ENCODE peak calls at places on chromosomes 7 and 10, in four cellular contexts. H is GM12878, O is HEK293T, N is K562. V is an unnamed sample.

GRCh38 chr10:103458720-103459119 is at the start of gene CALHM1:
- DNase-seq in H (no peak), O (no peak), N (peak; percentile 45), V (no peak)

GRCh38 chr10:103717341-103718246 is 137.8 kb downstream of the SH3PXD2A start:
- DNase-seq in H (no peak), O (no peak), N (no peak), V (no peak)

GRCh38 chr10:10727812-10728211 is 289.9 kb upstream of the CELF2 start:
- DNase-seq in H (no peak), O (no peak), N (no peak), V (no peak)

GRCh38 chr10:21687994-21688301 is 153.9 kb downstream of the MLLT10 start:
- DNase-seq in H (no peak), O (no peak), N (no peak), V (no peak)

GRCh38 chr7:34851431-34851830 is 185.9 kb downstream of the DPY19L1 start:
- DNase-seq in H (no peak), O (no peak), N (no peak), V (no peak)

GRCh38 chr10:5234106-5234877 is 37.7 kb downstream of the AKR1C4 start:
- DNase-seq in H (no peak), O (no peak), N (no peak), V (peak; percentile 91)

GRCh38 chr10:50384238-50384637 is 132.9 kb upstream of the ASAH2 start:
- DNase-seq in H (no peak), O (no peak), N (no peak), V (no peak)

GRCh38 chr7:105672820-105673219 is 91.5 kb upstream of the EFCAB10 start:
- DNase-seq in H (no peak), O (no peak), N (no peak), V (no peak)

GRCh38 chr10:69819713-69820506 is 18.2 kb downstream of the COL13A1 start:
- DNase-seq in H (no peak), O (no peak), N (no peak), V (no peak)

GRCh38 chr7:45225560-45226335 is 68.2 kb downstream of the RAMP3 start:
- DNase-seq in H (no peak), O (no peak), N (no peak), V (no peak)

GRCh38 chr10:51867956-51868355 is 168.6 kb upstream of the CSTF2T start:
- DNase-seq in H (no peak), O (no peak), N (no peak), V (no peak)

GRCh38 chr10:119654540-119654939 is 3.4 kb downstream of the BAG3 start:
- DNase-seq in H (no peak), O (no peak), N (no peak), V (peak; percentile 27)

GRCh38 chr7:8831386-8831785 is 398.0 kb downstream of the NXPH1 start:
- DNase-seq in H (no peak), O (no peak), N (no peak), V (no peak)

GRCh38 chr7:48168159-48168558 is 3.1 kb upstream of the ABCA13 start:
- DNase-seq in H (no peak), O (no peak), N (no peak), V (no peak)

GRCh38 chr10:88070080-88070880 is 206.9 kb downstream of the PTEN start:
- DNase-seq in H (peak; percentile 92), O (peak; percentile 15), N (no peak), V (no peak)

GRCh38 chr7:92242972-92243371 is 2.7 kb downstream of the KRIT1 start:
- DNase-seq in H (no peak), O (no peak), N (no peak), V (no peak)

GRCh38 chr10:3336673-3337293 is 164.2 kb upstream of the PITRM1 start:
- DNase-seq in H (no peak), O (no peak), N (no peak), V (no peak)

GRCh38 chr7:4175346-4175973 is 506.6 kb upstream of the FOXK1 start:
- DNase-seq in H (no peak), O (no peak), N (no peak), V (no peak)

GRCh38 chr10:130660266-130660665 is 524.1 kb downstream of the GLRX3 start:
- DNase-seq in H (no peak), O (no peak), N (no peak), V (no peak)

GRCh38 chr10:93742633-93743349 is 14.9 kb upstream of the LGI1 start:
- DNase-seq in H (peak; percentile 52), O (no peak), N (no peak), V (no peak)

GRCh38 chr7:286278-286677 is 3.7 kb upstream of the FOXL3 start:
- DNase-seq in H (no peak), O (no peak), N (no peak), V (no peak)

GRCh38 chr7:30998180-30998579 is 34.4 kb downstream of the GHRHR start:
- DNase-seq in H (no peak), O (no peak), N (no peak), V (no peak)

GRCh38 chr10:126104767-126105166 is 208.4 kb downstream of the FANK1 start:
- DNase-seq in H (no peak), O (no peak), N (no peak), V (no peak)

GRCh38 chr10:102641398-102641797 is 2.9 kb upstream of the TRIM8 start:
- DNase-seq in H (no peak), O (no peak), N (no peak), V (peak; percentile 51)

GRCh38 chr10:108204528-108205313 is 1040.2 kb upstream of the SORCS1 start:
- DNase-seq in H (peak; percentile 11), O (peak; percentile 52), N (peak; percentile 6), V (no peak)

GRCh38 chr7:102009628-102010027 is 192.2 kb downstream of the CUX1 start:
- DNase-seq in H (no peak), O (no peak), N (no peak), V (no peak)

GRCh38 chr7:8204674-8205377 is 57.1 kb downstream of the ICA1 start:
- DNase-seq in H (no peak), O (no peak), N (no peak), V (no peak)

GRCh38 chr10:18665815-18666558 is 6.8 kb downstream of the ARL5B start:
- DNase-seq in H (no peak), O (no peak), N (no peak), V (peak; percentile 60)

GRCh38 chr7:94649313-94649924 is 6.5 kb downstream of the SGCE start:
- DNase-seq in H (no peak), O (no peak), N (no peak), V (no peak)

GRCh38 chr10:132422931-132423813 is 26.2 kb downstream of the PWWP2B start:
- DNase-seq in H (no peak), O (no peak), N (no peak), V (no peak)

GRCh38 chr7:54109501-54109900 is 432.7 kb upstream of the VSTM2A start:
- DNase-seq in H (no peak), O (no peak), N (no peak), V (no peak)

GRCh38 chr7:24368161-24368560 is 84.2 kb downstream of the NPY start:
- DNase-seq in H (no peak), O (no peak), N (no peak), V (no peak)

GRCh38 chr7:76191783-76192240 is 9.9 kb upstream of the SRRM3 start:
- DNase-seq in H (no peak), O (peak; percentile 67), N (peak; percentile 56), V (peak; percentile 46)

GRCh38 chr7:11742496-11742895 is 89.5 kb downstream of the THSD7A start:
- DNase-seq in H (no peak), O (peak; percentile 43), N (no peak), V (no peak)

GRCh38 chr7:155201325-155202087 is 96.2 kb upstream of the INSIG1 start:
- DNase-seq in H (no peak), O (no peak), N (no peak), V (no peak)

GRCh38 chr7:120052884-120053382 is 220.0 kb upstream of the KCND2 start:
- DNase-seq in H (no peak), O (no peak), N (peak; percentile 53), V (no peak)

GRCh38 chr10:93554760-93555432 is 11.6 kb upstream of the FFAR4 start:
- DNase-seq in H (no peak), O (peak; percentile 89), N (peak; percentile 69), V (peak; percentile 68)

GRCh38 chr7:42128703-42129102 is 108.3 kb downstream of the GLI3 start:
- DNase-seq in H (no peak), O (no peak), N (no peak), V (no peak)

GRCh38 chr7:44184221-44184873 is 4.9 kb downstream of the GCK start:
- DNase-seq in H (no peak), O (peak; percentile 22), N (no peak), V (no peak)
- TF ChIP-seq TARDBP in H (no peak), O (no peak), N (no peak), V (no peak)

GRCh38 chr7:80770675-80771081 is 132.2 kb downstream of the CD36 start:
- DNase-seq in H (peak; percentile 40), O (no peak), N (no peak), V (no peak)
- TF ChIP-seq TARDBP in H (no peak), O (no peak), N (no peak), V (no peak)

GRCh38 chr10:6498771-6499170 is 81.3 kb downstream of the PRKCQ start:
- DNase-seq in H (no peak), O (no peak), N (no peak), V (no peak)
- TF ChIP-seq TARDBP in H (no peak), O (no peak), N (no peak), V (no peak)

GRCh38 chr10:46220872-46221538 is 65.8 kb upstream of the ANTXRL start:
- DNase-seq in H (no peak), O (no peak), N (peak; percentile 18), V (peak; percentile 11)
- TF ChIP-seq TARDBP in H (no peak), O (no peak), N (no peak), V (no peak)

V was measured in HepG2.